ENCODE peak calls at places on chromosomes 16 and 17, in four cellular contexts. Y, M, V and A are unnamed samples.
A peak's percentile ranks its signal among the peaks of the same experiment; 100 is the strongest.

GRCh38 chr17:43533699-43534098 is 12.4 kb downstream of the ETV4 start:
- DNase-seq in Y (no peak), M (no peak), V (no peak), A (no peak)

GRCh38 chr16:55089600-55089999 is 158.9 kb downstream of the IRX5 start:
- DNase-seq in Y (no peak), M (no peak), V (no peak), A (no peak)

GRCh38 chr17:70775667-70776066 is 606.3 kb downstream of the KCNJ2 start:
- DNase-seq in Y (no peak), M (no peak), V (no peak), A (no peak)

GRCh38 chr17:31754239-31754945 is 104.7 kb downstream of the COPRS start:
- DNase-seq in Y (no peak), M (no peak), V (no peak), A (no peak)

GRCh38 chr16:1543085-1543896 is 9.8 kb downstream of the TMEM204 start:
- DNase-seq in Y (peak; percentile 49), M (no peak), V (peak; percentile 45), A (peak; percentile 31)

GRCh38 chr16:11258553-11259287 is 2.7 kb upstream of the SOCS1 start:
- DNase-seq in Y (no peak), M (peak; percentile 40), V (peak; percentile 34), A (no peak)

GRCh38 chr17:17320911-17321220 is 17.7 kb downstream of the NT5M start:
- DNase-seq in Y (no peak), M (peak; percentile 6), V (no peak), A (no peak)

GRCh38 chr17:82024859-82025258 is 1.8 kb downstream of the LRRC45 start:
- DNase-seq in Y (no peak), M (no peak), V (no peak), A (no peak)

GRCh38 chr17:10226930-10227695 is 28.7 kb upstream of the GAS7 start:
- DNase-seq in Y (no peak), M (no peak), V (peak; percentile 57), A (no peak)

GRCh38 chr16:66728804-66729203 is 22.6 kb downstream of the DYNC1LI2 start:
- DNase-seq in Y (no peak), M (no peak), V (no peak), A (no peak)

GRCh38 chr16:86590501-86591144 is 12.3 kb downstream of the FOXL1 start:
- DNase-seq in Y (no peak), M (no peak), V (no peak), A (no peak)

GRCh38 chr17:28717578-28718316 is at the start of gene RAB34:
- DNase-seq in Y (peak; percentile 36), M (peak; percentile 90), V (peak; percentile 53), A (no peak)

GRCh38 chr17:57470906-57471305 is 214.6 kb downstream of the MSI2 start:
- DNase-seq in Y (no peak), M (no peak), V (no peak), A (no peak)

DNA sequence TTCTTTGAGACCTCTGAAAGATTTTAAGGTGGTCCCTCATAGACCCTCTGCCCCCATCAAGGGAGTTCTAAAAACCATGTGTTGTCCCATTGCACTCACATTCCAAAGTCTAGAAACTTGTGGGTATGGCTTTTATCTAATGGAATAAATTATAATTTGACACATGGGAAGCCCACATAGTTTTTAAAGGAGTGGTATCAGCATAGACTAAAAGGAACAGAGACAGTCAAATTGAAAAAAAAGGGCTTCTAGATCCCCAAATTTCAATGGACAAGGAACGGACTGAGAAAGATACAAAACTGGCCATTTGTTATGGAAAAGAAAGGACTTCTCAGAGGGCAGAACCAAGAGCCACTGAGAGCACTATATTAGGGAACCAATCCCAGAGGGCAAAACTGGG is 48.7 kb upstream of the ICAM2 start:
- DNase-seq in Y (no peak), M (no peak), V (no peak), A (no peak)
- H3K4me3 ChIP-seq in Y (no peak overlapping the region), M (no peak overlapping the region), V (no peak overlapping the region), A (no peak overlapping the region)

DNA sequence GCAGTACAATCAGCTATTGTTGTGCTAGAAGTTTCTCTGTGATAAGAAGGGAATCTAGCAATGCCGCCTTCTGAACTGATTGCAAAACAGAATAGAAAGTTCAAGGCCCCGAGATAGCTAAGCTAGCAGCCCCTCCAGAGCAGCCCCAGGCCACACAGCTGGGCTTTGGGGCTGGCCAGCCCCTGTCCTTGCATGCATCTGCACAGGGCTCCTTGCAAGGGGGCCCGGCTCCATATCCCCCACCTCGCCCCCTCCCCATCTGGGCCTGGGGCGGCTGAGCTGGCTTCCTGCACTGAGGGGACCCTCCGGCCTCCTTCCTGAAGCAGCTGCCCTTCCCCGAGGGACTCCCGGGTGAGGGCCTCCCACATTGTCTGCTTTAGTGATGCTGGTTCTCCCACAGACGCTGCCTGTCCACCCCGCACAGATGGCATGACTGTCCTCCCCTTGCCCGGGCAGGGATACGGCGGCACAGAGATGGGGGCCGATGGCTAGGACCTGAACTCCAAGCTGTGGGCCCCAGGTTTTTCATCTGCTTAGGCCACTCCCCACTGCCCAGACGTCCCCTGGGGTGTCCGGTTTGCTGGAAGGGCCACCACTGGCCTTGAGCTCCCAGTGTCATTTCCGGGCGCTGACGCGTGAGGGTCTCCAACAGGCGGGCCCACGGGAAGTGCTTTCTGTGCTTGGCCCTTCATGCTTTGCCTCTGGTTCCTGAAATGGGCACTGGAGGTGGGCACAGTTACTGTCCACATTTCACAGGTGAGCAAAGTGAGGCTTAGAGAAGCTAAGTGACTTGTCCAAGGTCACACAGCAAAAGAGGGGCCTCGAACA is 87.3 kb upstream of the CBX4 start:
- DNase-seq in Y (no peak), M (no peak), V (no peak), A (no peak)
- H3K27me3 ChIP-seq in Y (peaks cover 8% of the 10 kb centered on the region), M (no peaks in the 10 kb centered on the region), V (no peaks in the 10 kb centered on the region), A (peaks cover 8% of the 10 kb centered on the region)

GRCh38 chr17:14101976-14102375 is 32.7 kb downstream of the COX10 start:
- DNase-seq in Y (no peak), M (no peak), V (no peak), A (no peak)

GRCh38 chr17:14113137-14113536 is 43.8 kb downstream of the COX10 start:
- DNase-seq in Y (no peak), M (no peak), V (no peak), A (no peak)

GRCh38 chr17:14103821-14104220 is 34.5 kb downstream of the COX10 start:
- DNase-seq in Y (no peak), M (no peak), V (no peak), A (no peak)

GRCh38 chr17:14112407-14112806 is 43.1 kb downstream of the COX10 start:
- DNase-seq in Y (no peak), M (no peak), V (no peak), A (no peak)

GRCh38 chr17:14107889-14108288 is 38.6 kb downstream of the COX10 start:
- DNase-seq in Y (no peak), M (no peak), V (no peak), A (no peak)
- H3K4me3 ChIP-seq in Y (no peak overlapping the region), M (no peak overlapping the region), V (no peak overlapping the region), A (no peak overlapping the region)

GRCh38 chr16:84299734-84300440 is 5.2 kb downstream of the WFDC1 start:
- DNase-seq in Y (no peak), M (no peak), V (no peak), A (no peak)

GRCh38 chr16:84298376-84298899 is 3.8 kb downstream of the WFDC1 start:
- DNase-seq in Y (no peak), M (no peak), V (no peak), A (no peak)

GRCh38 chr16:84303516-84303915 is 8.8 kb downstream of the WFDC1 start:
- DNase-seq in Y (no peak), M (no peak), V (no peak), A (no peak)

GRCh38 chr16:84303023-84303422 is 8.3 kb downstream of the WFDC1 start:
- DNase-seq in Y (no peak), M (no peak), V (no peak), A (no peak)

DNA sequence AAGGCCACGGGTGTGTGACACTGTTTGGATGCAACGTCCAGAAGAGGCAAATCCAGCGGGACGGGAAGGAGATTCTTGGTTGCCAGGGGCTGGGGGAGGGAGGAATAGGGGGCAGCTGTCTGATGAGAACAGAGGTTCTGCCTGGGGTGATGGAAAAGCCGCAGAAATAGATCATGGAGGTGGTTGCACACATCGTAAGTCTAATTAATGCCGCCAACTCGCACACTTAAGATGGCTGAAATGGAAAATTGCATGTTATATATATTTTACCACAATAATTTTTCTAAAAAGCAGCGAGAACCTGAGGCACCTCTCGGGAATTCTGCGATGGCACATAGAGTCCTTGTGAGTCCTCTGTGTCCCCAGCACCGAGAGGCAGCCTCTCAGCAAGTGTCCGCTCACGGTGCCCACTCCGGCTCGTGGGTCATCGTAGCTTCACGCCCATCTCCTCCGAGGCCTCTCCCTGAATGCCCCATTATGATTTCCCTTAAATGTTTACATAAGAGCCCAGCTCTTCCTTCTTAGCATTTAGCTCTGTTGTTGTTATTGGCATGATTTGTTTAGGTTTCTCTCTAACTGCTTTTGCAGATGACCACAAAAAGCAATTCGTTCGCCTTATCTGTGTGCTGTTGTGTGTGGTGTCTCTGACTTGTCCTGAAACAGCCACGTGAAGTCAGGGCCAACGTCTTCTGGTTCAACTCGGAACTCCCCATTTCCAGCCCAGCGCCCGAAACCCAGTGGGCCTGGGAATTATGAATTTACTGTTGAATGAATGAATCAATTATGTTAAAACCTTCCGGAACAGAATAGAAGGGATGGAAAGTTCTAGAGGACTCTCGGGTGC is 7.7 kb downstream of the WFDC1 start:
- DNase-seq in Y (no peak), M (no peak), V (no peak), A (no peak)
- H3K27me3 ChIP-seq in Y (no peaks in the 10 kb centered on the region), M (no peaks in the 10 kb centered on the region), V (no peaks in the 10 kb centered on the region), A (no peaks in the 10 kb centered on the region)

GRCh38 chr16:7946142-7946541 is 613.5 kb downstream of the RBFOX1 start:
- DNase-seq in Y (no peak), M (no peak), V (no peak), A (no peak)
- H3K4me3 ChIP-seq in Y (no peak overlapping the region), M (no peak overlapping the region), V (no peak overlapping the region), A (no peak overlapping the region)